ENCODE peak calls at places on chromosomes 12 and 14, in eight cellular contexts. T is fibroblast of lung, I is epithelial cell of esophagus, M is AG04450, F is dorsolateral prefrontal cortex, N is tibial artery, E is tibial nerve, Z is bronchial epithelial cell. A is an unnamed sample.

GRCh38 chr12:40375076-40375475 is 150.3 kb downstream of the LRRK2 start:
- DNase-seq in F (no peak), M (no peak), E (no peak), N (no peak), I (peak; percentile 27), T (no peak), Z (peak; percentile 12), A (no peak)

GRCh38 chr12:11134300-11134699 is at the start of gene TAS2R30:
- DNase-seq in Z (peak; percentile 1), E (no peak), I (no peak), F (no peak), T (no peak), M (no peak), N (no peak), A (no peak)

GRCh38 chr12:71135077-71135811 is 22.6 kb downstream of the TSPAN8 start:
- DNase-seq in E (no peak), F (no peak), M (no peak), T (no peak), N (no peak), Z (no peak), I (no peak), A (no peak)

GRCh38 chr14:22824711-22825359 is 4.9 kb upstream of the MRPL52 start:
- DNase-seq in I (peak; percentile 91), Z (peak; percentile 93), M (peak; percentile 87), T (peak; percentile 98), N (no peak), F (no peak), E (no peak), A (peak; percentile 93)

GRCh38 chr12:7915911-7916403 is 20.0 kb downstream of the SLC2A3 start:
- DNase-seq in I (peak; percentile 13), E (no peak), N (no peak), T (peak; percentile 37), Z (no peak), F (no peak), M (no peak), A (no peak)

GRCh38 chr12:24596768-24597388 is 352.0 kb downstream of the BCAT1 start:
- DNase-seq in T (peak; percentile 49), F (no peak), I (peak; percentile 54), Z (peak; percentile 58), E (no peak), M (no peak), N (no peak), A (no peak)

GRCh38 chr12:124545508-124546418 is 21.6 kb downstream of the NCOR2 start:
- DNase-seq in M (no peak), Z (no peak), T (peak; percentile 92), I (no peak), E (no peak), F (no peak), N (no peak), A (peak; percentile 88)

GRCh38 chr14:95551435-95551834 is 16.6 kb downstream of the GLRX5 start:
- DNase-seq in N (no peak), I (no peak), F (no peak), T (no peak), E (no peak), Z (no peak), M (no peak), A (no peak)

GRCh38 chr14:103501921-103502669 is 20.5 kb downstream of the CKB start:
- DNase-seq in Z (no peak), T (no peak), E (no peak), F (no peak), I (no peak), N (no peak), M (no peak), A (no peak)

GRCh38 chr12:108814462-108815211 is 42.7 kb downstream of the SSH1 start:
- DNase-seq in N (no peak), I (peak; percentile 99), M (no peak), F (peak; percentile 29), E (no peak), T (no peak), Z (peak; percentile 99), A (no peak)

GRCh38 chr14:33954016-33954598 is 3.2 kb upstream of the EGLN3 start:
- DNase-seq in E (no peak), N (no peak), T (no peak), F (no peak), M (no peak), Z (no peak), I (no peak), A (no peak)

GRCh38 chr12:80946591-80946990 is 8.9 kb upstream of the LIN7A start:
- DNase-seq in M (no peak), Z (peak; percentile 12), N (no peak), E (no peak), F (no peak), T (peak; percentile 9), I (peak; percentile 4), A (no peak)

GRCh38 chr12:4320287-4320858 is 640 bp upstream of the TIGAR start:
- DNase-seq in I (peak; percentile 62), F (no peak), M (no peak), N (no peak), T (no peak), E (no peak), Z (no peak), A (no peak)

GRCh38 chr14:50821471-50822464 is 9.2 kb downstream of the NIN start:
- DNase-seq in N (no peak), I (peak; percentile 74), F (no peak), Z (peak; percentile 75), M (no peak), E (no peak), T (no peak), A (no peak)

GRCh38 chr12:14896477-14897184 is 11.0 kb upstream of the MGP start:
- DNase-seq in I (peak; percentile 61), F (no peak), T (peak; percentile 91), E (no peak), Z (no peak), N (no peak), M (peak; percentile 52), A (peak; percentile 74)

GRCh38 chr12:41966916-41967315 is 177.8 kb downstream of the GXYLT1 start:
- DNase-seq in I (no peak), Z (no peak), M (no peak), N (no peak), E (no peak), F (no peak), T (no peak), A (no peak)

GRCh38 chr12:89038831-89039509 is 313.3 kb downstream of the DUSP6 start:
- DNase-seq in Z (peak; percentile 12), N (no peak), T (no peak), M (no peak), E (no peak), F (no peak), I (no peak), A (no peak)

GRCh38 chr14:74982661-74983060 is 20.1 kb upstream of the EIF2B2 start:
- DNase-seq in I (no peak), Z (no peak), E (no peak), N (no peak), T (no peak), F (no peak), M (no peak), A (no peak)

GRCh38 chr12:50453872-50454271 is 50.9 kb upstream of the DIP2B start:
- DNase-seq in N (no peak), T (peak; percentile 5), E (no peak), F (no peak), I (no peak), M (no peak), Z (no peak), A (no peak)

GRCh38 chr14:58430156-58430555 is 2.6 kb downstream of the KIAA0586 start:
- DNase-seq in T (peak; percentile 75), Z (peak; percentile 94), F (no peak), M (no peak), E (no peak), I (peak; percentile 92), N (no peak), A (peak; percentile 81)
- H3K4me3 ChIP-seq in T (no peak overlapping the region), Z (no peak overlapping the region), F (no peak overlapping the region), M (no peak overlapping the region), E (no peak overlapping the region), I (no peak overlapping the region), N (no peak overlapping the region), A (no peak overlapping the region)

DNA sequence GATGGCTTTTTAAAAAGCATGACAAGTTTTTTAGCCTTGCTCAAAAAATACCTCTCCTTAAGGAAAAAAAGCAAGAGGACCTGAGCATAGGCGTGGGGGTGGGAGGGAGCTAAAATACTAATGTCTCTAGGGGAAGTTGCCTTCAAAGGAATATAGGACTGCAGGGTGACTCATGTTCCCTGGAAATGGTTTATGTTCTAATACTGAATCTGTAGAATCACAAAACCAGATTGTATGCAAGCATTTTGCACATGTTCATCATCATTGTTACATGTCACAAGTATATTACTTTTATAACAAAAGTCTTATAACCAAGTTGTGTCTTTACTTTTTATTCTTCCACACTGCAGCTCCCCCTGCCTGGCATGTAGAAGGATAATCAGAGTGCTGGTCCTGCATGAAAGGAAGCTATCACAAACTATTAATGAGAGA is 36.6 kb downstream of the GPR135 start:
- DNase-seq in N (no peak), I (no peak), F (no peak), T (peak; percentile 76), M (peak; percentile 32), Z (peak; percentile 29), E (no peak), A (peak; percentile 67)
- TF ChIP-seq CTCF in N (peak; percentile 26), I (peak; percentile 26), F (no peak), T (peak; percentile 41), M (peak; percentile 50), Z (no peak), E (peak; percentile 14), A (peak; percentile 61)

DNA sequence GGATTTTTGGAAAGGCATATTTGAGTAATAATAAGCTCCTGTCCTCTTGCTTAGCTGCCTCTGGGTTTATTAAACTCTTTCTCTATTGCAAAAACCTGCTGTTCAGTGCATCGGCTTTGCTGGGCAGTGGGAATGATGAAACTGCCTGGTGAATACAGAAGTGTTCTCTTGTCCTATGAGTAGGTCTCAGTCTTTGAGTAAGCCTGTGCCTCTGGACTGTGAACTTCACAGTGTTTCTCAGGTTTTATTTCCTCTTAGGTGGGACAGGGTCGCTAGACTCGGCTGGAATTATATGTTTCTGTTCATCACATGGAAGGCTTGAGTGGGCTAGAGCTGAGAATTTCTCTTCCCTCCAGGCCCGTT is 46.4 kb downstream of the CRADD start:
- DNase-seq in E (no peak), F (no peak), M (no peak), T (no peak), N (no peak), I (no peak), Z (no peak), A (no peak)
- H3K4me3 ChIP-seq in E (no peak overlapping the region), F (no peak overlapping the region), M (no peak overlapping the region), T (no peak overlapping the region), N (no peak overlapping the region), I (no peak overlapping the region), Z (no peak overlapping the region), A (no peak overlapping the region)

GRCh38 chr12:91364591-91365184 is 182.1 kb upstream of the DCN start:
- DNase-seq in M (no peak), N (no peak), F (no peak), E (no peak), Z (no peak), T (no peak), I (no peak), A (no peak)

GRCh38 chr12:91361864-91362263 is 179.2 kb upstream of the DCN start:
- DNase-seq in E (no peak), T (peak; percentile 39), M (no peak), Z (peak; percentile 50), F (no peak), I (peak; percentile 54), N (no peak), A (no peak)

GRCh38 chr12:91370086-91370868 is 187.7 kb upstream of the DCN start:
- DNase-seq in E (no peak), N (no peak), M (no peak), T (no peak), F (no peak), Z (no peak), I (no peak), A (no peak)

GRCh38 chr12:91373086-91373485 is 190.5 kb upstream of the DCN start:
- DNase-seq in M (no peak), F (no peak), E (no peak), Z (no peak), N (no peak), I (no peak), T (no peak), A (no peak)

GRCh38 chr12:91367234-91367849 is 184.7 kb upstream of the DCN start:
- DNase-seq in N (no peak), E (no peak), T (peak; percentile 10), M (no peak), Z (peak; percentile 21), F (no peak), I (no peak), A (peak; percentile 24)
- TF ChIP-seq CTCF in N (no peak), E (no peak), T (peak; percentile 61), M (peak; percentile 61), Z (peak; percentile 28), F (peak; percentile 35), I (peak; percentile 37), A (peak; percentile 54)